ENCODE peak calls at places on chromosome 3, in five cellular contexts. N, V, Y, Z and E are unnamed samples.

GRCh38 chr3:61808526-61808925 is 247.2 kb downstream of the PTPRG start:
- DNase-seq in N (no peak), V (no peak), Y (no peak), Z (no peak), E (peak)

GRCh38 chr3:46853441-46854410 is 9.5 kb downstream of the MYL3 start:
- DNase-seq in N (no peak), V (no peak), Y (no peak), Z (peak), E (no peak)

GRCh38 chr3:15575446-15575845 is 25.9 kb downstream of the HACL1 start:
- DNase-seq in N (no peak), V (no peak), Y (no peak), Z (no peak), E (no peak)

GRCh38 chr3:118818386-118818785 is 216.3 kb downstream of the IGSF11 start:
- DNase-seq in N (no peak), V (no peak), Y (no peak), Z (no peak), E (no peak)

GRCh38 chr3:46660543-46661523 is 32.6 kb downstream of the ALS2CL start:
- DNase-seq in N (no peak), V (no peak), Y (peak), Z (peak), E (no peak)

GRCh38 chr3:190521998-190522397 is 8.1 kb downstream of the IL1RAP start:
- DNase-seq in N (no peak), V (no peak), Y (no peak), Z (no peak), E (no peak)

GRCh38 chr3:20574746-20575145 is 388.7 kb upstream of the SGO1 start:
- DNase-seq in N (no peak), V (no peak), Y (no peak), Z (no peak), E (peak)

GRCh38 chr3:52325686-52326085 is 9.6 kb downstream of the DNAH1 start:
- DNase-seq in N (no peak), V (no peak), Y (no peak), Z (no peak), E (no peak)

GRCh38 chr3:122353215-122353614 is 28.2 kb downstream of the CSTA start:
- DNase-seq in N (no peak), V (no peak), Y (no peak), Z (no peak), E (no peak)

GRCh38 chr3:57855281-57855680 is 99.2 kb downstream of the SLMAP start:
- DNase-seq in N (no peak), V (no peak), Y (no peak), Z (no peak), E (no peak)

GRCh38 chr3:52047295-52047960 is 8.9 kb downstream of the DUSP7 start:
- DNase-seq in N (peak), V (no peak), Y (no peak), Z (no peak), E (no peak)

GRCh38 chr3:9172851-9173320 is 76.6 kb downstream of the SRGAP3 start:
- DNase-seq in N (peak), V (no peak), Y (peak), Z (no peak), E (no peak)

GRCh38 chr3:139906441-139906840 is 28.5 kb upstream of the CLSTN2 start:
- DNase-seq in N (no peak), V (no peak), Y (peak), Z (no peak), E (no peak)

GRCh38 chr3:38455639-38456430 is 2.1 kb downstream of the ACVR2B start:
- DNase-seq in N (no peak), V (no peak), Y (no peak), Z (peak), E (peak)

GRCh38 chr3:133246119-133246518 is 153.7 kb upstream of the BFSP2 start:
- DNase-seq in N (no peak), V (no peak), Y (no peak), Z (peak), E (no peak)

GRCh38 chr3:16467368-16467767 is 46.1 kb downstream of the RFTN1 start:
- DNase-seq in N (no peak), V (no peak), Y (no peak), Z (no peak), E (no peak)

GRCh38 chr3:147915057-147915456 is 505.9 kb downstream of the ZIC1 start:
- DNase-seq in N (no peak), V (no peak), Y (no peak), Z (no peak), E (no peak)

GRCh38 chr3:193843447-193844301 is 250.7 kb downstream of the OPA1 start:
- DNase-seq in N (no peak), V (no peak), Y (no peak), Z (no peak), E (no peak)

GRCh38 chr3:101039285-101039684 is 46.1 kb upstream of the ABI3BP start:
- DNase-seq in N (no peak), V (no peak), Y (no peak), Z (no peak), E (no peak)

GRCh38 chr3:82363131-82363530 is 601.7 kb upstream of the GBE1 start:
- DNase-seq in N (no peak), V (no peak), Y (no peak), Z (no peak), E (no peak)

GRCh38 chr3:168977696-168978374 is 685.7 kb downstream of the MECOM start:
- DNase-seq in N (no peak), V (no peak), Y (no peak), Z (no peak), E (peak)

GRCh38 chr3:27171113-27171512 is 198.1 kb downstream of the NEK10 start:
- DNase-seq in N (no peak), V (no peak), Y (peak), Z (no peak), E (no peak)